ENCODE peak calls at places on chromosome 1, in nine cellular contexts. B, D, F, X, J, R, E, U and A are unnamed samples. For H3K36me3, the result is how much of the 10 kb centered on the place peaks cover.

GRCh38 chr1:89425056-89425455 is 61.2 kb downstream of the GBP6 start:
- DNase-seq in B (no peak), D (no peak), F (no peak), X (no peak), J (no peak), R (no peak), E (no peak), U (no peak), A (no peak)

GRCh38 chr1:109171646-109172045 is 42.1 kb upstream of the SARS1 start:
- DNase-seq in B (no peak), D (no peak), F (no peak), X (no peak), J (no peak), R (no peak), E (no peak), U (no peak), A (no peak)

GRCh38 chr1:50735443-50735842 is 224.6 kb downstream of the FAF1 start:
- DNase-seq in B (no peak), D (no peak), F (peak), X (peak), J (no peak), R (no peak), E (no peak), U (peak), A (no peak)

GRCh38 chr1:24932284-24932683 is 2.2 kb upstream of the RUNX3 start:
- DNase-seq in B (no peak), D (peak), F (no peak), X (no peak), J (no peak), R (peak), E (no peak), U (peak), A (no peak)

GRCh38 chr1:226121587-226122400 is 59.3 kb downstream of the H3-3A start:
- DNase-seq in B (no peak), D (peak), F (no peak), X (peak), J (peak), R (peak), E (no peak), U (peak), A (no peak)

GRCh38 chr1:242212401-242212800 is 213.5 kb upstream of the MAP1LC3C start:
- DNase-seq in B (no peak), D (no peak), F (no peak), X (no peak), J (no peak), R (no peak), E (no peak), U (no peak), A (no peak)

GRCh38 chr1:8858112-8858668 is 20.3 kb downstream of the ENO1 start:
- DNase-seq in B (no peak), D (no peak), F (peak), X (peak), J (no peak), R (peak), E (no peak), U (peak), A (no peak)

GRCh38 chr1:151816548-151816947 is 11.3 kb upstream of the LINGO4 start:
- DNase-seq in B (no peak), D (no peak), F (no peak), X (no peak), J (no peak), R (no peak), E (no peak), U (no peak), A (no peak)

GRCh38 chr1:2378956-2379732 is 12.2 kb downstream of the MORN1 start:
- DNase-seq in B (no peak), D (no peak), F (no peak), X (no peak), J (no peak), R (no peak), E (no peak), U (no peak), A (no peak)

GRCh38 chr1:246794261-246795093 is 70.3 kb downstream of the SCCPDH start:
- DNase-seq in B (no peak), D (no peak), F (no peak), X (peak), J (no peak), R (no peak), E (no peak), U (peak), A (no peak)

GRCh38 chr1:37795340-37796110 is 1.9 kb downstream of the MANEAL start:
- DNase-seq in B (no peak), D (peak), F (peak), X (peak), J (peak), R (peak), E (no peak), U (peak), A (no peak)

GRCh38 chr1:224783006-224783651 is 146.3 kb upstream of the DNAH14 start:
- DNase-seq in B (no peak), D (no peak), F (no peak), X (no peak), J (no peak), R (no peak), E (peak), U (no peak), A (no peak)

GRCh38 chr1:27138927-27139326 is 16.0 kb downstream of the SLC9A1 start:
- DNase-seq in B (no peak), D (no peak), F (no peak), X (no peak), J (no peak), R (no peak), E (no peak), U (no peak), A (no peak)

GRCh38 chr1:184390889-184391288 is 4.1 kb downstream of the C1orf21 start:
- DNase-seq in B (no peak), D (no peak), F (no peak), X (no peak), J (no peak), R (no peak), E (no peak), U (no peak), A (no peak)

GRCh38 chr1:184191181-184191601 is 139.7 kb downstream of the TSEN15 start:
- DNase-seq in B (no peak), D (peak), F (peak), X (peak), J (peak), R (no peak), E (no peak), U (peak), A (no peak)

GRCh38 chr1:93671090-93671743 is 10.4 kb downstream of the BCAR3 start:
- DNase-seq in B (peak), D (no peak), F (no peak), X (no peak), J (no peak), R (no peak), E (no peak), U (no peak), A (no peak)

GRCh38 chr1:93670141-93670540 is 11.5 kb downstream of the BCAR3 start:
- DNase-seq in B (peak), D (no peak), F (peak), X (peak), J (no peak), R (peak), E (no peak), U (peak), A (no peak)

GRCh38 chr1:93672069-93672468 is 9.6 kb downstream of the BCAR3 start:
- DNase-seq in B (peak), D (peak), F (peak), X (peak), J (peak), R (peak), E (no peak), U (peak), A (no peak)

GRCh38 chr1:93673159-93673657 is 8.4 kb downstream of the BCAR3 start:
- DNase-seq in B (no peak), D (no peak), F (no peak), X (no peak), J (no peak), R (no peak), E (no peak), U (peak), A (no peak)

GRCh38 chr1:93672477-93673158 is 9.0 kb downstream of the BCAR3 start:
- DNase-seq in B (no peak), D (peak), F (no peak), X (no peak), J (peak), R (peak), E (no peak), U (no peak), A (no peak)
- H3K27ac ChIP-seq in B (peak), D (peak), F (peak), X (no peak), J (no peak), R (peak), E (no peak), U (no peak), A (no peak)

DNA sequence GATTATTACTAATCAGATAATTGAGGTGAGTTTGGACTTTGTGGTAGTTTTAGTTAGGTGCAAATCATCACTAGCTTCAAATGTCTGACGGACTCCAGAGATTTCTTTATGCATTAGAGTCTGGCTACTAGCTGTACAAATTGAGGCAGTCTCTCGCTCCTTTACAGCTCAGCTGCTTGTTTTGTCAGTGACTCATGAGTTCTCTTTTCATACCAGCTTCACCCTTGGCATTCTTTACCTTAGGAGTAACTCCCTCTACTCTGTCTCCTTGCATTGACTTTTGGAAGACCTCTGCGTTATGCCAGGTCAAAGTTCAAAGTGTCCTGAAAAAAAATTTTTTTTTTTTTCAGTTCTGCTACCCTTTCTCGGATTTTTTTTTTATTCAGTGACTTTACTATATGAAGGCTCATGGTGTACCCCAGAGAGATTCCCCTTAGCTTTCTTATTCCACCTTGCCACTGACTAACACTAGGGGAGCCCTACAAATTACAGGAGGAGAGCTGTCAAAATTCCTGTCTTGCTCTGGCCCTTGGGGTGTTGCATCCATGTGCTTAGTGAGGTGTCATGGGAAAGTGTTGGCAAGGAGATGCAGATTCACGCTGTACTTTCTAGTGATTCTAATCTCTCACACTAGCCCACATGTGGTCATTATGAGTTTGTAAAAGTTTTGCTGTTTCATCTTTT is 576.6 kb downstream of the ADGRL2 start:
- DNase-seq in B (no peak), D (no peak), F (peak), X (peak), J (no peak), R (no peak), E (no peak), U (no peak), A (no peak)
- TF ChIP-seq CTCF in B (no peak), D (no peak), F (no peak), X (no peak), J (no peak), R (no peak), E (no peak), U (no peak), A (no peak)

DNA sequence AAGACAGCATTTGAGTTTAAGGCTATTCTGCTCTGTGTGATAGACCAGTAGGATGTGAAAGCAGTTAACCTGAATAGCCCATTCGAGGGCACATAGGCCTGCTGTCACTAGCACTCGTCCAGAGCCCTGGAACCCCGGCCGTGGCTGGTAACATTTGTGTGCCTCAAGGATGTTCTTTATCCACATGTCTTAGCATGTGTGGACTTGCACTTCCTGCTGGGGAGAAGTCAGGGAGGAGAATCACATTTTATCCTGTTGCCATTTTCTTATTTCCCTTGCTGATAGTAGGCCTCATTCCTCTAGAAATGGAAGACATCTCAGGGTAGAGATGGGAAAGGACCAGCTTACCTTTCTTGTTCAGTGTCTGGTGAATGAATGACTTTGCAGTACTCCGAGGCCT is 54.7 kb downstream of the VPS13D start:
- DNase-seq in B (no peak), D (no peak), F (no peak), X (no peak), J (no peak), R (no peak), E (no peak), U (no peak), A (no peak)
- H3K36me3 ChIP-seq in B (under half), D (under half), F (under half), X (under half), J (under half), R (half or more), E (under half), U (under half), A (under half)

GRCh38 chr1:52867060-52867845 is 24.7 kb downstream of the ZYG11A start:
- DNase-seq in B (no peak), D (no peak), F (no peak), X (no peak), J (peak), R (no peak), E (peak), U (no peak), A (no peak)

GRCh38 chr1:52857443-52857842 is 14.9 kb downstream of the ZYG11A start:
- DNase-seq in B (no peak), D (no peak), F (no peak), X (no peak), J (no peak), R (no peak), E (no peak), U (no peak), A (no peak)

GRCh38 chr1:52862666-52863458 is 20.3 kb downstream of the ZYG11A start:
- DNase-seq in B (no peak), D (no peak), F (no peak), X (no peak), J (no peak), R (no peak), E (no peak), U (no peak), A (no peak)
- H3K27ac ChIP-seq in B (no peak), D (no peak), F (no peak), X (no peak), J (no peak), R (no peak), E (no peak), U (no peak), A (no peak)

GRCh38 chr1:41977329-41977728 is 58.6 kb upstream of the HIVEP3 start:
- DNase-seq in B (peak), D (no peak), F (no peak), X (no peak), J (no peak), R (no peak), E (no peak), U (no peak), A (no peak)
- TF ChIP-seq CTCF in B (no peak), D (no peak), F (no peak), X (no peak), J (no peak), R (no peak), E (no peak), U (no peak), A (no peak)

GRCh38 chr1:117096871-117097842 is 24.4 kb downstream of the TRIM45 start:
- DNase-seq in B (no peak), D (no peak), F (peak), X (peak), J (no peak), R (no peak), E (no peak), U (peak), A (no peak)

GRCh38 chr1:117093870-117094621 is 27.5 kb downstream of the TRIM45 start:
- DNase-seq in B (no peak), D (no peak), F (peak), X (peak), J (no peak), R (no peak), E (no peak), U (peak), A (peak)

GRCh38 chr1:117092594-117092993 is 29.0 kb downstream of the TRIM45 start:
- DNase-seq in B (no peak), D (no peak), F (no peak), X (no peak), J (no peak), R (no peak), E (no peak), U (no peak), A (no peak)

GRCh38 chr1:117095237-117095636 is 26.3 kb downstream of the TRIM45 start:
- DNase-seq in B (no peak), D (no peak), F (peak), X (peak), J (no peak), R (no peak), E (no peak), U (no peak), A (no peak)

DNA sequence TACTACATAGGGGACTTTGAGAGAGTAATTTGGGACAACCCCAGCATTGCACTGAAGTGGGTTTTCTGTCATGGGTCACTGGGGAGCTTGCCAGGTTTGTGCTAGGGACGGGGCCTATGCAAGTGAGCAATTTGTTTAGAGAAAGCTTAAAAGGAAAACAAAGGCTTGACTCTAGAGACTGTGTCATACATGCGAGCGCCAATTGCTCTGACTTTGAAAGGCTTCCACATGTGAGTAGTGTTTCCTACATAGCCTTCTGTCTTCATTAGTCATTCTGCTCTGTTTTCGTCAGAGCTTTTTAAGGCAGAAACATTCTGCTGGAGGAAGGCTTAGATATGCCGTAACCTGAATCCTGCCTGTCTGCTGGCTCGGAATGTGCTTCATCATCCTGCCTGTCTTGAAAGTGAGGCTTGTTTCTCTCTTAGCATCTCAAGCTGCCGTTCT is 28.4 kb downstream of the TRIM45 start:
- DNase-seq in B (peak), D (no peak), F (peak), X (peak), J (peak), R (peak), E (no peak), U (peak), A (peak)
- H3K36me3 ChIP-seq in B (under half), D (under half), F (under half), X (under half), J (under half), R (under half), E (under half), U (under half), A (under half)

GRCh38 chr1:172265905-172266304 is 154.6 kb upstream of the C1orf105 start:
- DNase-seq in B (no peak), D (no peak), F (no peak), X (no peak), J (no peak), R (no peak), E (no peak), U (no peak), A (no peak)
- H3K27ac ChIP-seq in B (no peak), D (no peak), F (no peak), X (no peak), J (no peak), R (no peak), E (no peak), U (no peak), A (no peak)

GRCh38 chr1:219661464-219662092 is 48.7 kb upstream of the ZC3H11B start:
- DNase-seq in B (no peak), D (no peak), F (no peak), X (no peak), J (no peak), R (no peak), E (no peak), U (no peak), A (no peak)

GRCh38 chr1:219659005-219659632 is 46.2 kb upstream of the ZC3H11B start:
- DNase-seq in B (no peak), D (no peak), F (peak), X (peak), J (no peak), R (no peak), E (no peak), U (peak), A (no peak)

GRCh38 chr1:219659682-219660081 is 46.8 kb upstream of the ZC3H11B start:
- DNase-seq in B (no peak), D (no peak), F (peak), X (peak), J (no peak), R (no peak), E (no peak), U (peak), A (no peak)

GRCh38 chr1:219664310-219665029 is 51.6 kb upstream of the ZC3H11B start:
- DNase-seq in B (no peak), D (no peak), F (no peak), X (no peak), J (no peak), R (no peak), E (no peak), U (no peak), A (no peak)

GRCh38 chr1:219660666-219661463 is 48.0 kb upstream of the ZC3H11B start:
- DNase-seq in B (no peak), D (peak), F (peak), X (peak), J (peak), R (peak), E (peak), U (peak), A (peak)
- TF ChIP-seq CTCF in B (peak), D (peak), F (peak), X (peak), J (peak), R (peak), E (peak), U (peak), A (peak)

DNA sequence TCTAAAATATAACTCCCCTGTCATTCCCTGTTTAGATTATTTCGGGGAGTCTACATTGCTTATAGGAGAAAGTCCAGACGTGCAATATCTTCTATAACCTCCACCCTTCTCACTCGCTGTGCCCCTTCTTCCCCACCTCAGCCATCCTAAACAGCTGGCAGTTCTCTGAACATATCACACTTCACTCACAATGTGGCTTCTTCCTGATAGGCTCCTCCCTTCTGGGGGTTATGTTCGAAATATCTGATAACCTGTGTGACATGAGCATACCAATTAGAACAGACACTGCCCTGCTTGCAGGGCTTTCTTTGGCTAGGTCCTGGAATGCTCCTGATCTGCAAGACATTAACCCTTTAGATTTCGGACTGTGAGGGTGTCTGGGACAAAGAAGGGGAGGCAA is 274.6 kb downstream of the NFIA start:
- DNase-seq in B (no peak), D (no peak), F (no peak), X (no peak), J (no peak), R (no peak), E (no peak), U (no peak), A (no peak)
- H3K36me3 ChIP-seq in B (under half), D (under half), F (under half), X (under half), J (under half), R (under half), E (under half), U (under half), A (under half)